ENCODE peak calls at places on chromosomes 11 and 22, in six cellular contexts. M is HCT116; B is cardiac muscle cell; E is CD4-positive, alpha-beta T cell; U is activated B cell treated with CpG ODN at 0.5 μM for 24 hours; S is osteocyte. Q is an unnamed sample.

GRCh38 chr11:94734563-94735275 is 33.4 kb upstream of the AMOTL1 start:
- DNase-seq in M (peak), B (no peak), E (no peak), U (no peak), S (no peak), Q (peak)

GRCh38 chr22:42214625-42215415 is 55.6 kb downstream of the TCF20 start:
- DNase-seq in M (no peak), B (no peak), E (no peak), U (no peak), S (no peak), Q (no peak)

GRCh38 chr11:120608760-120609211 is 97.2 kb downstream of the GRIK4 start:
- DNase-seq in M (no peak), B (no peak), E (no peak), U (no peak), S (no peak), Q (no peak)

GRCh38 chr11:126061707-126062678 is 673 bp downstream of the CDON start:
- DNase-seq in M (peak), B (peak), E (no peak), U (no peak), S (no peak), Q (peak)

GRCh38 chr22:32803020-32803758 is 1.7 kb downstream of the TIMP3 start:
- DNase-seq in M (no peak), B (no peak), E (no peak), U (no peak), S (no peak), Q (peak)

GRCh38 chr11:102730036-102730815 is 5.5 kb upstream of the MMP8 start:
- DNase-seq in M (no peak), B (no peak), E (no peak), U (no peak), S (no peak), Q (no peak)

GRCh38 chr11:62104816-62105610 is 18.8 kb upstream of the INCENP start:
- DNase-seq in M (no peak), B (no peak), E (no peak), U (no peak), S (no peak), Q (no peak)

GRCh38 chr11:27711725-27712124 is 11.5 kb upstream of the BDNF start:
- DNase-seq in M (no peak), B (no peak), E (no peak), U (no peak), S (no peak), Q (no peak)

GRCh38 chr11:44763111-44763820 is 36.5 kb downstream of the TSPAN18 start:
- DNase-seq in M (no peak), B (peak), E (no peak), U (no peak), S (no peak), Q (peak)

GRCh38 chr11:119371778-119372182 is 9.7 kb downstream of the USP2 start:
- DNase-seq in M (no peak), B (no peak), E (no peak), U (no peak), S (no peak), Q (no peak)

GRCh38 chr22:18104566-18104965 is 6.0 kb upstream of the TUBA8 start:
- DNase-seq in M (no peak), B (no peak), E (no peak), U (no peak), S (no peak), Q (no peak)

GRCh38 chr11:33891714-33892327 is at the start of gene LMO2:
- DNase-seq in M (no peak), B (no peak), E (no peak), U (no peak), S (no peak), Q (no peak)

GRCh38 chr11:64870176-64870892 is 8.1 kb downstream of the EHD1 start:
- DNase-seq in M (no peak), B (peak), E (no peak), U (no peak), S (no peak), Q (no peak)

GRCh38 chr11:102553835-102554282 is 23.3 kb upstream of the MMP7 start:
- DNase-seq in M (no peak), B (no peak), E (no peak), U (no peak), S (no peak), Q (no peak)

GRCh38 chr22:38437416-38437815 is 17.6 kb downstream of the KCNJ4 start:
- DNase-seq in M (no peak), B (no peak), E (no peak), U (no peak), S (no peak), Q (no peak)

GRCh38 chr11:122756417-122756816 is 81.9 kb upstream of the CRTAM start:
- DNase-seq in M (no peak), B (no peak), E (peak), U (peak), S (no peak), Q (no peak)

GRCh38 chr11:72943664-72944063 is 129.5 kb downstream of the ATG16L2 start:
- DNase-seq in M (no peak), B (no peak), E (no peak), U (no peak), S (no peak), Q (no peak)

GRCh38 chr11:111604392-111605009 is 2.3 kb downstream of the SIK2 start:
- DNase-seq in M (peak), B (peak), E (no peak), U (no peak), S (no peak), Q (peak)

GRCh38 chr11:131297441-131297840 is 73.0 kb upstream of the NTM start:
- DNase-seq in M (no peak), B (no peak), E (no peak), U (no peak), S (no peak), Q (no peak)

GRCh38 chr11:115990004-115990447 is 485.8 kb upstream of the CADM1 start:
- DNase-seq in M (no peak), B (peak), E (no peak), U (no peak), S (no peak), Q (peak)

GRCh38 chr11:124536520-124536919 is 6.9 kb downstream of the OR8B12 start:
- DNase-seq in M (peak), B (peak), E (no peak), U (no peak), S (no peak), Q (peak)

GRCh38 chr11:108803781-108804180 is 138.9 kb downstream of the DDX10 start:
- DNase-seq in M (no peak), B (no peak), E (no peak), U (no peak), S (no peak), Q (no peak)

GRCh38 chr22:45942787-45943493 is 34.0 kb downstream of the WNT7B start:
- DNase-seq in M (no peak), B (no peak), E (no peak), U (no peak), S (no peak), Q (no peak)

GRCh38 chr11:72828081-72828567 is 13.9 kb downstream of the ATG16L2 start:
- DNase-seq in M (no peak), B (no peak), E (no peak), U (no peak), S (no peak), Q (no peak)

DNA sequence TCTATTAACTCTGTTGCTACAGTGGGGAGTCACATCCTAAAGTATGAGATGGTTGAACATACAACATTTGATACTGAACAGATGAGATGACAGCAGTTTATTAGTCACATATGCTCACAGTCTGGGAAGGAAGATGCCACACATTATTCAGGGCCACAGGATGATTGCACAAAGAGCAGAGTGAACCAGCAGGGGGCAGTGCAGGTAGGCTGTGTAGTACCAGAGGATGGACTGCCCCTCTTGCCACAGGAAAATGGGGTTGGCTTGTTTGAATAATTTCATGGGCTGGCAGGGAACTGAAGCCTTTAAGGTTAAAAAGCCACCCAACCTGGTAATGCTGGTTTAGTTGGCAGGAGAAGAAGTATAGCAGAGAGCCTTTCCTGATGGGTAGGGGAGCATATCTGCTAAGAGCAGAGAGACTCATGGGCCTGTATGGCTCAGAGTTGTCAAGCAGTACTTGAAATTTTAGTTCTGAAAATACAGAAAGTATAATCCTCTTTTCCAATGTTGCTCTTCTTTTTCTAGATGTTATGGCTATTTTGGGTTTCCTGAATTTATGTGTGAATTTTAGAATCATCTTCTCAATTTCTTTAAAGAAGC is 180.4 kb upstream of the B3GAT1 start:
- DNase-seq in M (peak), B (peak), E (peak), U (no peak), S (peak), Q (peak)
- TF ChIP-seq CTCF in M (peak), B (peak), E (peak), U (no peak), S (peak), Q (peak)

GRCh38 chr11:10405858-10406592 is 49.0 kb upstream of the AMPD3 start:
- DNase-seq in M (peak), B (peak), E (peak), U (no peak), S (peak), Q (peak)
- TF ChIP-seq CTCF in M (peak), B (peak), E (peak), U (peak), S (peak), Q (peak)

DNA sequence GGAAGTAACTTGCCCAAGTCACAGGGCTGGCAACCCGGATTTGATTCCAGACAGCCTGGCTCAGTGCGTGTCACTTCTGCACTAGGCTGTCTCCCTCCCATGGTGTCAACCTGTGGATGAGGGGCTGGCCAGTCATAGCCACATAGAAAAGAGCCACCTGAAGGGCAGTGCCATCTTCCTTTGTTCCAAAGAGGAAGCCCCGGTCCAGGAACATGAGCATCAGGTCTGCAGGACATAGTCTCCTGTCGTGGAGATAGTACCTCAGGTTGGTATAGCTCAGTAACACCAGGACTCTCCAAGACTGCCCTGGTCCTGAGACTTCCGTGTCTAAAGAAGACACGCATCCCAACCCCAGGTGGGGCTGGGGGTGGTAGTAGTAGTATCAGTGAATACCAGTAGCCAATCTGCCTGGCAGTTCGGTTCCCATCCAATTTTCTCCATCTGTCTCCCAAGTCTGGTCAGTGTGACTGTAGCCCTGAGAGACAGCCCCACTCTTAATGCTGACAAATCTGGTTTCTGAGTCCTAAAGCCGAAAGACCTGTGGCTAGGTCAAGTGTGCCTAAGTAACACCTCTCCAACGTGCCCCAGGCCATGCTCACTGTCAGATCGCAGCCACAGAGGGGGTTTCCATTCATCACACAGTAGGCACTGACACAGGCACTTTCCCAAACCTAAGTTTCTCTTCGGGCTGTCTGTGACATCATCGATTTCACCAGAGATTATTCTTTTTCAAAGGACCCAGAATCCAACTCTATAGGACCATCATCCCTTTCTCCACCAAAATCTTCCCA is 33.1 kb downstream of the C11orf58 start:
- DNase-seq in M (no peak), B (no peak), E (no peak), U (no peak), S (peak), Q (no peak)
- TF ChIP-seq CTCF in M (no peak), B (no peak), E (no peak), U (no peak), S (no peak), Q (no peak)

DNA sequence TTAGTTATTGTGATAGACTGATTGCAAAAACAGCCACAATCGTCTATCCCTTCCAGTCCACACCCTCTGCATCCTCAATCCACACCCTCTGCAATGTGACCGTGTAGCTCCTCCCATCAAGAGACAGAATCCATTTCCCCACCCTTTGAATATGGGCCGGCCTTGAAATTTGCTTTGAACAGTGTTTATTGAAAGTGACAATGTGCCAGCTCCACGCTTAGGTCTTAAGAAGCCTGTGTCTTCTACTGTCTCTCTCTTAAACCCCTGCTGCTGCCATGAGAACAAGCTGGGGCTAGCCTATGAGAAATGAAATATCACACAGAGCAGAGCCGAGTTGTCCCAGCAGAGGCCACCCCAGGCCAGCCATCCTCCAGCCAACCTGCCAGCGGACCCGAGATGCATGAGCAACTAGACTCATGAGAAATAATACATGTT is 22.3 kb upstream of the MICAL2 start:
- DNase-seq in M (no peak), B (peak), E (no peak), U (no peak), S (no peak), Q (no peak)
- TF ChIP-seq CTCF in M (peak), B (peak), E (no peak), U (no peak), S (peak), Q (no peak)

DNA sequence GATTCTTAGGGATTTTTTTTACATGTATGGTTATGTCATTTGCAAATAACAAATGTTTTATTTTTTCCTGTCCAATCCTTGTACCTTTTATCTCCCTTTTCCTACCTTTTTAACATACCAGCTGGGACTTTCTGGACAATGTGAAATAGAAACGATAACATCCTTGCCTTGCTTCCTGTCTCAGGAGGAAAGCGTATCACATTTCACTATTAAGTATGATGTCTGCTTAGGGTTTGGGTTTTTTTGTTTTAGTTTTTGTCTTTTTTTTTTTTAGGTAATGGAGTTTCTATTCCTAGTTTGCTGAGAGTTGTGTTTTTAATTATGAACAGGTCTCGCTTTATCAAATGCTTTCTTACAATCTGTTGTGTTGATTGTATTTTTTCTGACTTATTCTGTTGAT is 64.1 kb upstream of the KCNQ1OT1 start:
- DNase-seq in M (no peak), B (no peak), E (no peak), U (no peak), S (no peak), Q (no peak)
- TF ChIP-seq CTCF in M (no peak), B (no peak), E (no peak), U (no peak), S (no peak), Q (no peak)

DNA sequence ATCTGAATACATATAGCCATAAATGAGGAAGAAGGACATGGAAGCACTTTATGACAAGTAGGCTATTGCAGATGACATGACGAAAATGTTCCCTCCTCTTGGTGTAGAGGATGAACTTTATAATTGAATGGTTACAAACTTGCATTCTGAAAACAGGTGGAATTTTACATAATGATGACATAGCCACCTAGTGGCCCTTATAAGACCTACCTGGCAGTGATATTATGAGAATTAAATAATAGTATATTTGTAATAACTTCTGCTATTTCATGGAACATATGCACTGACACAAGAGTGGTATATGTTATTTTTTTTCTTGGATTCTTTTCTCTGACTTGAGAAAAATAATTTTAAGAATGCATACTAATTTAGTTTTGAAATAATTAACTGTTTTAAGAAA is 22.9 kb downstream of the TRIM22 start:
- DNase-seq in M (peak), B (no peak), E (no peak), U (no peak), S (no peak), Q (no peak)
- TF ChIP-seq CTCF in M (peak), B (peak), E (peak), U (no peak), S (peak), Q (no peak)

Q was measured in nephron progenitor cell.